ENCODE peak calls at places on chromosomes 11 and 22, in ten cellular contexts. One of them, this sample, is unnamed.

GRCh38 chr22:45069925-45070324 is 60.1 kb upstream of the PHF21B start:
- DNase-seq in sigmoid colon: no peak
- DNase-seq in upper lobe of right lung: no peak
- DNase-seq in stomach: no peak
- DNase-seq in CD4-positive, CD25-positive, alpha-beta regulatory T cell: no peak
- DNase-seq in colonic mucosa: no peak
- DNase-seq in psoas muscle: no peak
- DNase-seq in H9: no peak
- DNase-seq in small intestine: no peak
- DNase-seq in right cardiac atrium: no peak
- DNase-seq in this sample: no peak

GRCh38 chr11:35135222-35135621 is 3.7 kb upstream of the CD44 start:
- DNase-seq in sigmoid colon: no peak
- DNase-seq in upper lobe of right lung: no peak
- DNase-seq in stomach: no peak
- DNase-seq in CD4-positive, CD25-positive, alpha-beta regulatory T cell: no peak
- DNase-seq in colonic mucosa: no peak
- DNase-seq in psoas muscle: no peak
- DNase-seq in H9: no peak
- DNase-seq in small intestine: no peak
- DNase-seq in right cardiac atrium: no peak
- DNase-seq in this sample: no peak

GRCh38 chr11:17719028-17719939 is at the start of gene MYOD1:
- DNase-seq in sigmoid colon: peak; percentile 63
- DNase-seq in upper lobe of right lung: no peak
- DNase-seq in stomach: no peak
- DNase-seq in CD4-positive, CD25-positive, alpha-beta regulatory T cell: no peak
- DNase-seq in colonic mucosa: no peak
- DNase-seq in psoas muscle: peak; percentile 85
- DNase-seq in H9: peak; percentile 73
- DNase-seq in small intestine: no peak
- DNase-seq in right cardiac atrium: no peak
- DNase-seq in this sample: peak; percentile 70

GRCh38 chr22:24592846-24593809 is at the start of gene LRRC75B:
- DNase-seq in sigmoid colon: peak; percentile 97
- DNase-seq in upper lobe of right lung: peak; percentile 94
- DNase-seq in stomach: peak; percentile 93
- DNase-seq in CD4-positive, CD25-positive, alpha-beta regulatory T cell: peak; percentile 27
- DNase-seq in colonic mucosa: peak; percentile 96
- DNase-seq in psoas muscle: peak; percentile 91
- DNase-seq in H9: peak; percentile 89
- DNase-seq in small intestine: peak; percentile 95
- DNase-seq in right cardiac atrium: peak; percentile 95
- DNase-seq in this sample: peak; percentile 99

GRCh38 chr11:119081682-119082081 is 3.0 kb upstream of the HMBS start:
- DNase-seq in sigmoid colon: no peak
- DNase-seq in upper lobe of right lung: no peak
- DNase-seq in stomach: no peak
- DNase-seq in CD4-positive, CD25-positive, alpha-beta regulatory T cell: no peak
- DNase-seq in colonic mucosa: no peak
- DNase-seq in psoas muscle: no peak
- DNase-seq in H9: no peak
- DNase-seq in small intestine: no peak
- DNase-seq in right cardiac atrium: no peak
- DNase-seq in this sample: no peak

GRCh38 chr22:23278883-23279675 is 98.8 kb downstream of the BCR start:
- DNase-seq in sigmoid colon: no peak
- DNase-seq in upper lobe of right lung: peak; percentile 84
- DNase-seq in stomach: peak; percentile 92
- DNase-seq in CD4-positive, CD25-positive, alpha-beta regulatory T cell: no peak
- DNase-seq in colonic mucosa: peak; percentile 84
- DNase-seq in psoas muscle: no peak
- DNase-seq in H9: no peak
- DNase-seq in small intestine: peak; percentile 73
- DNase-seq in right cardiac atrium: peak; percentile 50
- DNase-seq in this sample: no peak

GRCh38 chr11:45322891-45323597 is 36.9 kb upstream of the SYT13 start:
- DNase-seq in sigmoid colon: peak; percentile 47
- DNase-seq in upper lobe of right lung: no peak
- DNase-seq in stomach: no peak
- DNase-seq in CD4-positive, CD25-positive, alpha-beta regulatory T cell: no peak
- DNase-seq in colonic mucosa: no peak
- DNase-seq in psoas muscle: no peak
- DNase-seq in H9: no peak
- DNase-seq in small intestine: no peak
- DNase-seq in right cardiac atrium: peak; percentile 30
- DNase-seq in this sample: no peak

GRCh38 chr11:46553746-46554204 is 40.0 kb downstream of the AMBRA1 start:
- DNase-seq in sigmoid colon: no peak
- DNase-seq in upper lobe of right lung: no peak
- DNase-seq in stomach: no peak
- DNase-seq in CD4-positive, CD25-positive, alpha-beta regulatory T cell: no peak
- DNase-seq in colonic mucosa: no peak
- DNase-seq in psoas muscle: no peak
- DNase-seq in H9: no peak
- DNase-seq in small intestine: no peak
- DNase-seq in right cardiac atrium: no peak
- DNase-seq in this sample: no peak

GRCh38 chr11:86176165-86176884 is 68.2 kb upstream of the EED start:
- DNase-seq in sigmoid colon: no peak
- DNase-seq in upper lobe of right lung: no peak
- DNase-seq in stomach: no peak
- DNase-seq in CD4-positive, CD25-positive, alpha-beta regulatory T cell: peak; percentile 92
- DNase-seq in colonic mucosa: no peak
- DNase-seq in psoas muscle: no peak
- DNase-seq in H9: no peak
- DNase-seq in small intestine: peak; percentile 32
- DNase-seq in right cardiac atrium: no peak
- DNase-seq in this sample: no peak

GRCh38 chr11:31397239-31397834 is 27.7 kb downstream of the DNAJC24 start:
- DNase-seq in sigmoid colon: no peak
- DNase-seq in upper lobe of right lung: no peak
- DNase-seq in stomach: no peak
- DNase-seq in CD4-positive, CD25-positive, alpha-beta regulatory T cell: peak; percentile 33
- DNase-seq in colonic mucosa: no peak
- DNase-seq in psoas muscle: no peak
- DNase-seq in H9: no peak
- DNase-seq in small intestine: peak; percentile 42
- DNase-seq in right cardiac atrium: no peak
- DNase-seq in this sample: peak; percentile 25

GRCh38 chr22:32079110-32080089 is 36.3 kb downstream of the SLC5A1 start:
- DNase-seq in sigmoid colon: no peak
- DNase-seq in upper lobe of right lung: no peak
- DNase-seq in stomach: peak; percentile 35
- DNase-seq in CD4-positive, CD25-positive, alpha-beta regulatory T cell: no peak
- DNase-seq in colonic mucosa: no peak
- DNase-seq in psoas muscle: no peak
- DNase-seq in H9: peak; percentile 57
- DNase-seq in small intestine: peak; percentile 97
- DNase-seq in right cardiac atrium: no peak
- DNase-seq in this sample: no peak

GRCh38 chr22:46612341-46612903 is 7.8 kb upstream of the GRAMD4 start:
- DNase-seq in sigmoid colon: no peak
- DNase-seq in upper lobe of right lung: no peak
- DNase-seq in stomach: no peak
- DNase-seq in CD4-positive, CD25-positive, alpha-beta regulatory T cell: no peak
- DNase-seq in colonic mucosa: no peak
- DNase-seq in psoas muscle: no peak
- DNase-seq in H9: no peak
- DNase-seq in small intestine: peak; percentile 50
- DNase-seq in right cardiac atrium: no peak
- DNase-seq in this sample: no peak

GRCh38 chr11:35303596-35304392 is 115.6 kb downstream of the SLC1A2 start:
- DNase-seq in sigmoid colon: peak; percentile 94
- DNase-seq in upper lobe of right lung: peak; percentile 70
- DNase-seq in stomach: peak; percentile 41
- DNase-seq in CD4-positive, CD25-positive, alpha-beta regulatory T cell: no peak
- DNase-seq in colonic mucosa: peak; percentile 54
- DNase-seq in psoas muscle: peak; percentile 67
- DNase-seq in H9: no peak
- DNase-seq in small intestine: peak; percentile 9
- DNase-seq in right cardiac atrium: peak; percentile 77
- DNase-seq in this sample: no peak

GRCh38 chr11:57370251-57370650 is 10.7 kb downstream of the PRG3 start:
- DNase-seq in sigmoid colon: no peak
- DNase-seq in upper lobe of right lung: no peak
- DNase-seq in stomach: no peak
- DNase-seq in CD4-positive, CD25-positive, alpha-beta regulatory T cell: no peak
- DNase-seq in colonic mucosa: no peak
- DNase-seq in psoas muscle: no peak
- DNase-seq in H9: no peak
- DNase-seq in small intestine: no peak
- DNase-seq in right cardiac atrium: no peak
- DNase-seq in this sample: no peak

DNA sequence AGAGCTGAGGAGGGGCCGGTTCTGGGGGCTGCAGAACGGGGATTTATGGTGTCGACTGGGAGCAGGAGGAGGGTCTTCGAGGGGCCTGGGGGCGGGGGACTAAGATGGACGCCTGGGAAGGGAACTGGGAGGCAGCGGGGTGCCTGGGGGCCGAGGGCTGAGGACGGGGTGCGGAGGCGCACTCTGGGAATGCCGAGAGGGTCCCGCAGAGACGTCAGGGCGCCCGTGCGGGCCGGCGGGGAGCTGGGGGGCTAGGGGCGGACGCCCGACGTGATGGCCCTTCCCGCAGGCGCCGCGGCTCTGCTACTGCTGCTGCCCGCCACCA is 516 bp downstream of the TM7SF2 start:
- DNase-seq in sigmoid colon: peak; percentile 68
- DNase-seq in upper lobe of right lung: no peak
- DNase-seq in stomach: no peak
- DNase-seq in CD4-positive, CD25-positive, alpha-beta regulatory T cell: no peak
- DNase-seq in colonic mucosa: no peak
- DNase-seq in psoas muscle: no peak
- DNase-seq in H9: peak; percentile 55
- DNase-seq in small intestine: no peak
- DNase-seq in right cardiac atrium: peak; percentile 36
- DNase-seq in this sample: no peak
- H3K4me1 ChIP-seq in sigmoid colon: peaks cover 49% of the 10 kb centered on the region
- H3K4me1 ChIP-seq in upper lobe of right lung: peaks cover 40% of the 10 kb centered on the region
- H3K4me1 ChIP-seq in stomach: peaks cover 46% of the 10 kb centered on the region
- H3K4me1 ChIP-seq in CD4-positive, CD25-positive, alpha-beta regulatory T cell: peaks cover 51% of the 10 kb centered on the region
- H3K4me1 ChIP-seq in colonic mucosa: peaks cover 31% of the 10 kb centered on the region
- H3K4me1 ChIP-seq in psoas muscle: peaks cover 31% of the 10 kb centered on the region
- H3K4me1 ChIP-seq in H9: no peaks in the 10 kb centered on the region
- H3K4me1 ChIP-seq in small intestine: peaks cover 15% of the 10 kb centered on the region
- H3K4me1 ChIP-seq in right cardiac atrium: no peaks in the 10 kb centered on the region
- H3K4me1 ChIP-seq in this sample: peaks cover 14% of the 10 kb centered on the region

GRCh38 chr22:36376265-36376664 is 11.5 kb downstream of the MYH9 start:
- DNase-seq in sigmoid colon: no peak
- DNase-seq in upper lobe of right lung: no peak
- DNase-seq in stomach: no peak
- DNase-seq in CD4-positive, CD25-positive, alpha-beta regulatory T cell: no peak
- DNase-seq in colonic mucosa: no peak
- DNase-seq in psoas muscle: no peak
- DNase-seq in H9: no peak
- DNase-seq in small intestine: no peak
- DNase-seq in right cardiac atrium: no peak
- DNase-seq in this sample: no peak

GRCh38 chr22:36375071-36375980 is 12.4 kb downstream of the MYH9 start:
- DNase-seq in sigmoid colon: no peak
- DNase-seq in upper lobe of right lung: peak; percentile 79
- DNase-seq in stomach: no peak
- DNase-seq in CD4-positive, CD25-positive, alpha-beta regulatory T cell: no peak
- DNase-seq in colonic mucosa: no peak
- DNase-seq in psoas muscle: no peak
- DNase-seq in H9: no peak
- DNase-seq in small intestine: no peak
- DNase-seq in right cardiac atrium: no peak
- DNase-seq in this sample: no peak

GRCh38 chr22:36379593-36380361 is 8.0 kb downstream of the MYH9 start:
- DNase-seq in sigmoid colon: no peak
- DNase-seq in upper lobe of right lung: no peak
- DNase-seq in stomach: no peak
- DNase-seq in CD4-positive, CD25-positive, alpha-beta regulatory T cell: peak; percentile 88
- DNase-seq in colonic mucosa: no peak
- DNase-seq in psoas muscle: peak; percentile 33
- DNase-seq in H9: no peak
- DNase-seq in small intestine: no peak
- DNase-seq in right cardiac atrium: peak; percentile 49
- DNase-seq in this sample: no peak

GRCh38 chr22:36377022-36377631 is 10.6 kb downstream of the MYH9 start:
- DNase-seq in sigmoid colon: no peak
- DNase-seq in upper lobe of right lung: no peak
- DNase-seq in stomach: no peak
- DNase-seq in CD4-positive, CD25-positive, alpha-beta regulatory T cell: peak; percentile 92
- DNase-seq in colonic mucosa: no peak
- DNase-seq in psoas muscle: no peak
- DNase-seq in H9: no peak
- DNase-seq in small intestine: peak; percentile 74
- DNase-seq in right cardiac atrium: no peak
- DNase-seq in this sample: no peak

GRCh38 chr22:36378080-36378788 is 9.5 kb downstream of the MYH9 start:
- DNase-seq in sigmoid colon: no peak
- DNase-seq in upper lobe of right lung: no peak
- DNase-seq in stomach: no peak
- DNase-seq in CD4-positive, CD25-positive, alpha-beta regulatory T cell: no peak
- DNase-seq in colonic mucosa: no peak
- DNase-seq in psoas muscle: no peak
- DNase-seq in H9: no peak
- DNase-seq in small intestine: no peak
- DNase-seq in right cardiac atrium: no peak
- DNase-seq in this sample: no peak
- H3K4me1 ChIP-seq in sigmoid colon: peaks cover 100% of the 10 kb centered on the region
- H3K4me1 ChIP-seq in upper lobe of right lung: peaks cover 98% of the 10 kb centered on the region
- H3K4me1 ChIP-seq in stomach: peaks cover 97% of the 10 kb centered on the region
- H3K4me1 ChIP-seq in CD4-positive, CD25-positive, alpha-beta regulatory T cell: peaks cover 95% of the 10 kb centered on the region
- H3K4me1 ChIP-seq in colonic mucosa: peaks cover 32% of the 10 kb centered on the region
- H3K4me1 ChIP-seq in psoas muscle: peaks cover 79% of the 10 kb centered on the region
- H3K4me1 ChIP-seq in H9: no peaks in the 10 kb centered on the region
- H3K4me1 ChIP-seq in small intestine: peaks cover 31% of the 10 kb centered on the region
- H3K4me1 ChIP-seq in right cardiac atrium: peaks cover 35% of the 10 kb centered on the region
- H3K4me1 ChIP-seq in this sample: peaks cover 37% of the 10 kb centered on the region

GRCh38 chr11:203945-204586 is 3.1 kb downstream of the BET1L start:
- DNase-seq in sigmoid colon: peak; percentile 58
- DNase-seq in upper lobe of right lung: peak; percentile 52
- DNase-seq in stomach: peak; percentile 16
- DNase-seq in CD4-positive, CD25-positive, alpha-beta regulatory T cell: no peak
- DNase-seq in colonic mucosa: peak; percentile 16
- DNase-seq in psoas muscle: no peak
- DNase-seq in H9: no peak
- DNase-seq in small intestine: no peak
- DNase-seq in right cardiac atrium: no peak
- DNase-seq in this sample: no peak
- H3K4me1 ChIP-seq in sigmoid colon: peaks cover 15% of the 10 kb centered on the region
- H3K4me1 ChIP-seq in upper lobe of right lung: peaks cover 16% of the 10 kb centered on the region
- H3K4me1 ChIP-seq in stomach: peaks cover 13% of the 10 kb centered on the region
- H3K4me1 ChIP-seq in CD4-positive, CD25-positive, alpha-beta regulatory T cell: peaks cover 54% of the 10 kb centered on the region
- H3K4me1 ChIP-seq in colonic mucosa: peaks cover 8% of the 10 kb centered on the region
- H3K4me1 ChIP-seq in psoas muscle: peaks cover 10% of the 10 kb centered on the region
- H3K4me1 ChIP-seq in H9: no peaks in the 10 kb centered on the region
- H3K4me1 ChIP-seq in small intestine: peaks cover 2% of the 10 kb centered on the region
- H3K4me1 ChIP-seq in right cardiac atrium: peaks cover 6% of the 10 kb centered on the region
- H3K4me1 ChIP-seq in this sample: peaks cover 6% of the 10 kb centered on the region

DNA sequence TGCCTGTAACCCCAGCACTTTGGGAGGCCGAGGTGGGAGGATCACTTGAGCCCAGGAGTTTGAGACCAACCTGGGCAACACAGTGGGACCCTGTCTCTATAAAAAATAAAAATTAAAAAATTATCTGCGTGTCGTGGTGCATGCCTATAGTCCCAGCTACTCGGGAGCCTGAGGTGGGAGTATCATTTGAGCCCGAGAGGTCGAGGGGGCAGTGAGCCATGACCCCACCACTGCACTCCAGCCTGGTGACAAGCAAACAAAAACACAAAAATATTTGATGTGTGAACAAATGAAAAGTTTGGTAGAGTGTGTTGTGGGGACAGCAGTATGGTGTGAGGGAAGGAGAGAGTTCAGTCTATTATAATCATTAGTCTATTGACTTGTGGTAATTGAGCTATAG is 90.8 kb upstream of the PARVA start:
- DNase-seq in sigmoid colon: no peak
- DNase-seq in upper lobe of right lung: no peak
- DNase-seq in stomach: peak; percentile 14
- DNase-seq in CD4-positive, CD25-positive, alpha-beta regulatory T cell: no peak
- DNase-seq in colonic mucosa: peak; percentile 15
- DNase-seq in psoas muscle: no peak
- DNase-seq in H9: no peak
- DNase-seq in small intestine: no peak
- DNase-seq in right cardiac atrium: no peak
- DNase-seq in this sample: no peak
- H3K4me1 ChIP-seq in sigmoid colon: peaks cover 43% of the 10 kb centered on the region
- H3K4me1 ChIP-seq in upper lobe of right lung: peaks cover 5% of the 10 kb centered on the region
- H3K4me1 ChIP-seq in stomach: peaks cover 20% of the 10 kb centered on the region
- H3K4me1 ChIP-seq in CD4-positive, CD25-positive, alpha-beta regulatory T cell: no peaks in the 10 kb centered on the region
- H3K4me1 ChIP-seq in colonic mucosa: no peaks in the 10 kb centered on the region
- H3K4me1 ChIP-seq in psoas muscle: peaks cover 14% of the 10 kb centered on the region
- H3K4me1 ChIP-seq in H9: no peaks in the 10 kb centered on the region
- H3K4me1 ChIP-seq in small intestine: no peaks in the 10 kb centered on the region
- H3K4me1 ChIP-seq in right cardiac atrium: peaks cover 7% of the 10 kb centered on the region
- H3K4me1 ChIP-seq in this sample: peaks cover 27% of the 10 kb centered on the region